ENCODE peak calls at places on chromosomes 3 and 15, in six cellular contexts. Z is A549, X is suprapubic skin, O is sigmoid colon, Q is IMR-90, R is stomach. L is an unnamed sample.

GRCh38 chr3:13475871-13476590 is 4.1 kb upstream of the HDAC11 start:
- DNase-seq in Q (no peak), X (no peak), O (no peak), R (no peak), Z (no peak), L (no peak)

GRCh38 chr3:48465531-48466378 is 19.2 kb downstream of the ATRIP start:
- DNase-seq in O (peak), R (peak), Q (peak), X (peak), Z (peak), L (peak)

GRCh38 chr3:57787867-57788623 is 31.9 kb downstream of the SLMAP start:
- DNase-seq in Q (peak), Z (no peak), O (no peak), R (no peak), X (no peak), L (no peak)

GRCh38 chr15:91950631-91951384 is 97.3 kb downstream of the SLCO3A1 start:
- DNase-seq in Z (no peak), R (no peak), X (no peak), O (no peak), Q (peak), L (no peak)

GRCh38 chr3:51396401-51396800 is 5.3 kb downstream of the RBM15B start:
- DNase-seq in R (no peak), Z (no peak), O (no peak), Q (no peak), X (no peak), L (peak)

GRCh38 chr3:134864644-134865043 is 69.6 kb downstream of the EPHB1 start:
- DNase-seq in O (no peak), R (no peak), Z (no peak), X (peak), Q (no peak), L (no peak)

GRCh38 chr3:132713977-132714727 is 8.1 kb downstream of the NPHP3 start:
- DNase-seq in O (no peak), R (no peak), X (no peak), Z (no peak), Q (no peak), L (no peak)

GRCh38 chr15:46773016-46773415 is 944.3 kb upstream of the SEMA6D start:
- DNase-seq in X (no peak), R (no peak), O (no peak), Q (no peak), Z (no peak), L (no peak)

GRCh38 chr15:76903251-76903681 is 1.9 kb downstream of the SCAPER start:
- DNase-seq in Q (peak), R (no peak), O (no peak), X (no peak), Z (peak), L (no peak)

GRCh38 chr3:125435231-125435630 is 60.1 kb upstream of the ZNF148 start:
- DNase-seq in Q (no peak), O (no peak), Z (no peak), X (no peak), R (no peak), L (no peak)

GRCh38 chr15:61382927-61383326 is 153.8 kb upstream of the RORA start:
- DNase-seq in O (no peak), X (no peak), Z (no peak), Q (no peak), R (no peak), L (no peak)

GRCh38 chr3:9746330-9746729 is 3.4 kb upstream of the OGG1 start:
- DNase-seq in R (no peak), X (no peak), Q (peak), Z (no peak), O (no peak), L (no peak)

GRCh38 chr15:79990280-79990996 is 19.4 kb upstream of the BCL2A1 start:
- DNase-seq in O (no peak), Z (no peak), R (no peak), X (no peak), Q (no peak), L (peak)

GRCh38 chr15:54159044-54159443 is 180.8 kb downstream of the UNC13C start:
- DNase-seq in X (no peak), R (no peak), O (no peak), Q (no peak), Z (no peak), L (no peak)

GRCh38 chr3:17140670-17141505 is 256.1 kb downstream of the PLCL2 start:
- DNase-seq in O (no peak), Q (no peak), Z (peak), R (no peak), X (no peak), L (no peak)

GRCh38 chr3:33377489-33377888 is 62.7 kb downstream of the UBP1 start:
- DNase-seq in Z (no peak), O (no peak), Q (no peak), R (no peak), X (no peak), L (no peak)

GRCh38 chr3:141552440-141552991 is 65.7 kb downstream of the RASA2 start:
- DNase-seq in X (no peak), R (no peak), Q (peak), O (no peak), Z (no peak), L (no peak)

GRCh38 chr3:141556034-141556433 is 69.2 kb downstream of the RASA2 start:
- DNase-seq in Q (peak), X (no peak), R (no peak), Z (no peak), O (no peak), L (no peak)

GRCh38 chr3:141557961-141558706 is 71.3 kb downstream of the RASA2 start:
- DNase-seq in O (no peak), R (no peak), Q (no peak), Z (no peak), X (no peak), L (no peak)

GRCh38 chr3:141550926-141551665 is 64.3 kb downstream of the RASA2 start:
- DNase-seq in R (no peak), O (no peak), X (no peak), Q (no peak), Z (no peak), L (no peak)

DNA sequence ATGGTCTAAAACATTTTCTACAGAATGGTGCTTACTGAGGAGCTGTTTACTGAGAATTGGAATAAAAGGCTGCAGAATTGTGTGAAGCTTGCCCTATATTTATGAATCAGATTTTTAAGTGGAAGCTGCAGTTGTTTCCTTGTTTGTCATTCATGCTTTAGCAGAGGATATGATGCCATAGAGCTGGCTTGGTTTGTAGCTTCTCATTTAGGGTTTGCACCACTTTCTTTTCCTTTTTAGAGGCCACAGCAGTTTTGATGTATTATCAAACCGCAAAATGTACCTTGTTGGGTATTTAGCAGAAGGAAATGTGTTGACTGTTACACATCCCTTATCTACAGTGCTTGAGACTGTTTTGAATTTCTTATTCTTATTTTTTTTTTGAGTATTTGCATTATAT is 66.2 kb downstream of the RASA2 start:
- DNase-seq in Z (no peak), Q (no peak), X (no peak), R (no peak), O (no peak), L (no peak)
- TF ChIP-seq CTCF in Z (no peak), Q (no peak), X (no peak), R (no peak), O (no peak), L (no peak)

GRCh38 chr3:194671900-194672808 is at the start of gene LSG1:
- DNase-seq in Z (peak), R (peak), X (peak), Q (peak), O (peak), L (peak)
- TF ChIP-seq POLR2A in Z (peak), R (no peak), X (no peak), Q (peak), O (no peak), L (no peak)

GRCh38 chr15:45587861-45588170 is 637 bp downstream of the BLOC1S6 start:
- DNase-seq in Q (no peak), R (no peak), O (no peak), Z (no peak), X (no peak), L (no peak)

GRCh38 chr15:45589296-45589695 is 2.1 kb downstream of the BLOC1S6 start:
- DNase-seq in Q (peak), X (no peak), R (no peak), Z (no peak), O (no peak), L (no peak)

GRCh38 chr15:45585069-45585468 is 2.1 kb upstream of the BLOC1S6 start:
- DNase-seq in X (no peak), O (no peak), Q (no peak), Z (no peak), R (no peak), L (no peak)

GRCh38 chr15:45586990-45587860 is at the start of gene BLOC1S6:
- DNase-seq in X (peak), R (peak), O (peak), Z (peak), Q (peak), L (peak)

GRCh38 chr15:45588199-45588910 is 1.2 kb downstream of the BLOC1S6 start:
- DNase-seq in Z (no peak), O (no peak), R (no peak), X (no peak), Q (peak), L (no peak)
- TF ChIP-seq CTCF in Z (no peak), O (no peak), R (no peak), X (no peak), Q (no peak), L (no peak)

DNA sequence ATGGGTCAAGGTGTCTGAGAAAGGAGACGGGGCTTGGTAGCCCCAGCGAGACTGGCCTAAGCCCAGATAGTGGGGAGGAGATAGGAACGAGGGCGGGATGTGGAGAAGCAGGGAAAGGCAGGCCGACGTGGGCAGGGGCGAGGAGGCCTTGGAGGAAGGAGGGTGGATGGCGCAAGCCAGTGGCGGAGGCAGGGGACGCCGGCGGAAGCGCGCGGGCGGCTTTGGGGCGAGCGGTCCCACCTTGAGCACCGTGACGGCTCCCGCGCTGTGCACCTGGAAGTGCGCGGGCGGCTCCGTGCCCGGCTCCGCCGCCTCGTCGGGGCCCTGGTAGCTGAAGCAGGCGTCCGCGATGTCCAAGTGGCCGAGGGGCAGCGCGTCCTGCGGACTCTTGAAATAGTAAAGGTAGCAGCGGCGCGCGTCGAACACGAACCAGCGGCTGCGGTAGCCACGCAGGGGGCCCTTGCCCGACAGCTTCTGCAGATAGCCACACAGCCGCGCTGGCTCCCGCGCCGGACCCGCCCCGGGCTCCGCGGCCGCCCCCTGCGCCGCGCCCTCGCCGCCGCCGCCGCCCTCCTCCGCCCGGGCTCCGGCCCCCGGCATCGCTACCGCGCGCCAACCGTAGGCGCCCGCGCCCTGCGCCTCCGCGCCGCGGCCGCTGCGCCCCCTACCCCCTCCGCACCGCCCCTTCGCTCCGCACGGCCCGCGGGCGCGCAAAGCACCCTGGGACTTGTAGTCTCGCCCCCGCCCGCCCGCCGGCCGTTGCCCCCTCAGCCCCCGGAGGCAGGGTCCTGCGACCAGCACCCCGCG is at the start of gene TBC1D2B:
- DNase-seq in R (peak), O (peak), Z (peak), X (no peak), Q (peak), L (peak)
- TF ChIP-seq POLR2A in R (no peak), O (no peak), Z (peak), X (no peak), Q (no peak), L (no peak)

DNA sequence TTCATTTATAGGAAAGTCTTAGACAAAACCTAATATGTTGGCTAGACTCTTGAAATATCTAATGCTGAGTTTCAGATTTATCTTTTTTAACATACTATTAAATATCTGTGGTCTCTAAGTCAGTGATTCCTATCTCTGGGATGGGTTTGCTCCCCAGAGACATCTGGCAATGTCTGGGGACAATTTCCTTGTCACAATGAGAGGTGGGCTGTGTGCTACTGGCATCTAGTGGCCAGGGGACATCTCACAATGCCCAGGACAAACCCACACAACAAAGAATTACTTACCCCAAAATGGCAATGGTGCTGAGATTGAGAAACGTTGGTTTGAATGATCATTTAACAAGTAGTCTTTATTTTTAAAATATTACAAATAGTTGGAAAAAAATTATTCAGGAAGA is 602.1 kb downstream of the MAGI1 start:
- DNase-seq in R (no peak), Q (no peak), Z (peak), O (no peak), X (no peak), L (no peak)
- TF ChIP-seq CTCF in R (no peak), Q (peak), Z (peak), O (peak), X (no peak), L (no peak)

GRCh38 chr3:183517656-183518055 is 37.9 kb downstream of the KLHL6 start:
- DNase-seq in X (no peak), Q (no peak), Z (no peak), R (no peak), O (no peak), L (no peak)

GRCh38 chr3:183515968-183516851 is 39.3 kb downstream of the KLHL6 start:
- DNase-seq in Z (no peak), X (no peak), R (no peak), Q (no peak), O (no peak), L (no peak)

GRCh38 chr3:183514048-183514447 is 41.5 kb downstream of the KLHL6 start:
- DNase-seq in Z (no peak), X (no peak), O (no peak), R (no peak), Q (no peak), L (no peak)

GRCh38 chr3:183513046-183513706 is 42.3 kb downstream of the KLHL6 start:
- DNase-seq in Z (no peak), R (no peak), Q (no peak), X (no peak), O (no peak), L (no peak)

DNA sequence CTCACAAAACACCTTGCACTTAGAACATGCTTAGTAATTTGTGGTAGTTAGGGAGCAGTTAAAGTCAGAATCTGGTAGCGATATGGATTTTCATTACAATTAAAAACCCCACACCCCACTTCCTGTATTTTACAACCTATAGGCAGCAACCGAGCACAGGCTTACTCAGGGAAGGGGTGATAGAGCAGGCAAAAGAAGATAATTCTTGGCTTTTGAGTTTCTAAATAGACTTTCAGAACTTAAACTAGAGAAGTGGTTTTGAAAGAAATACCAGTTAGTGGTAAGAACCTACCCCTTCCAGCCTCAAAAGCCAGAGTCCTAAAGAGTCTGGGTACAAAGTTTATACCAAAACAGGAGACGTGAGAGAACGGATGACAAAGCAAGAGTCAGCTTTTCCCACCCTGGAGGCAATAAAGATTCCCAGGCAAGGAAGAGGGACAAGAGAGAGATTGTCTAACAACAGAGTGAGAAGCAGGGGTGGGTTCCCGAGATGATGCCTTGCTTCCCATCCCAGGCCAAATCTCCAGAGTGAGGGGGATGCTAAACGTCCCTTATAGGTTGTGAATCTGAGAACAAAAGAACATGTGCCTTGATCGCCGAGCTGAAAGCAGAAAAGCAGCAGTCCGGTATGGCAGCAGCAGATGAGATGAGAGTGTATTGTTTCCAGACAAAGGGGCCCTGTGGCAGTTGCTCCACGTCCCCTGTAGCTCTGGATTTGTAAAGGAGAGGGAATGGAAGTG is 36.9 kb downstream of the KLHL6 start:
- DNase-seq in Z (no peak), O (no peak), Q (no peak), X (no peak), R (no peak), L (no peak)
- TF ChIP-seq POLR2A in Z (no peak), O (no peak), Q (no peak), X (no peak), R (no peak), L (no peak)